ENCODE peak calls at places on chromosomes 12 and 14, in four cellular contexts. A, F, R and G are unnamed samples.

GRCh38 chr14:104972301-104973211 is 5.6 kb downstream of the AHNAK2 start:
- DNase-seq in F (no peak), R (no peak), A (no peak), G (no peak)

GRCh38 chr12:41605528-41606295 is 417.6 kb downstream of the PDZRN4 start:
- DNase-seq in A (no peak), F (no peak), R (no peak), G (no peak)

GRCh38 chr12:117101953-117102833 is 3.0 kb upstream of the TESC start:
- DNase-seq in A (no peak), F (no peak), R (no peak), G (no peak)

GRCh38 chr12:105935981-105936380 is 202.8 kb downstream of the NUAK1 start:
- DNase-seq in R (no peak), A (no peak), F (no peak), G (no peak)

GRCh38 chr12:113191236-113191635 is 5.7 kb downstream of the RITA1 start:
- DNase-seq in R (peak), F (no peak), A (no peak), G (no peak)

GRCh38 chr14:85263916-85264315 is 266.0 kb upstream of the FLRT2 start:
- DNase-seq in R (no peak), F (no peak), A (no peak), G (no peak)

GRCh38 chr12:30594509-30594908 is 101.2 kb downstream of the IPO8 start:
- DNase-seq in F (peak), R (no peak), A (no peak), G (no peak)

GRCh38 chr14:68755016-68755353 is 37.9 kb downstream of the ZFP36L1 start:
- DNase-seq in F (no peak), A (no peak), R (no peak), G (no peak)

GRCh38 chr14:74018029-74018703 is 922 bp downstream of the ENTPD5 start:
- DNase-seq in A (no peak), F (peak), R (no peak), G (peak)

GRCh38 chr12:95168746-95169145 is 48.5 kb downstream of the FGD6 start:
- DNase-seq in R (no peak), F (no peak), A (no peak), G (no peak)

GRCh38 chr12:105721915-105722314 is 391.4 kb downstream of the C12orf75 start:
- DNase-seq in R (no peak), A (no peak), F (no peak), G (no peak)

GRCh38 chr12:100473716-100474150 is at the start of gene NR1H4:
- DNase-seq in R (no peak), F (peak), A (no peak), G (no peak)

GRCh38 chr14:65252471-65253255 is 150.3 kb upstream of the MAX start:
- DNase-seq in F (no peak), A (no peak), R (no peak), G (no peak)

GRCh38 chr12:29073631-29074239 is 75.3 kb upstream of the FAR2 start:
- DNase-seq in F (peak), R (peak), A (no peak), G (peak)

GRCh38 chr14:52312872-52313492 is 1.1 kb upstream of the PTGER2 start:
- DNase-seq in R (no peak), F (no peak), A (no peak), G (no peak)

GRCh38 chr12:116376354-116377193 is 99.1 kb upstream of the MED13L start:
- DNase-seq in F (no peak), R (no peak), A (no peak), G (no peak)

GRCh38 chr14:22555573-22556011 is 33.4 kb downstream of the DAD1 start:
- DNase-seq in F (no peak), R (no peak), A (peak), G (no peak)

GRCh38 chr12:62924084-62924483 is 10.9 kb downstream of the PPM1H start:
- DNase-seq in R (no peak), F (no peak), A (no peak), G (no peak)

GRCh38 chr14:64966976-64967375 is 5.2 kb downstream of the RAB15 start:
- DNase-seq in R (no peak), F (no peak), A (no peak), G (no peak)

GRCh38 chr12:4272976-4273650 is 449 bp upstream of the CCND2 start:
- DNase-seq in A (no peak), F (no peak), R (peak), G (no peak)

GRCh38 chr12:54357802-54358619 is 6.3 kb downstream of the GPR84 start:
- DNase-seq in R (peak), F (no peak), A (peak), G (no peak)

GRCh38 chr14:29222671-29223268 is 456.2 kb downstream of the FOXG1 start:
- DNase-seq in R (peak), A (no peak), F (peak), G (peak)

GRCh38 chr12:14776236-14776959 is 26.9 kb downstream of the WBP11 start:
- DNase-seq in A (no peak), F (no peak), R (no peak), G (no peak)

GRCh38 chr12:102912258-102912657 is 4.8 kb downstream of the PAH start:
- DNase-seq in R (no peak), A (no peak), F (no peak), G (no peak)

GRCh38 chr14:70641548-70642312 is at the start of gene TTC9:
- DNase-seq in R (peak), A (no peak), F (no peak), G (peak)

GRCh38 chr14:95380350-95381042 is 60.8 kb upstream of the CLMN start:
- DNase-seq in R (peak), F (no peak), A (no peak), G (no peak)

GRCh38 chr12:72295101-72295500 is 22.9 kb downstream of the TRHDE start:
- DNase-seq in A (no peak), F (no peak), R (no peak), G (no peak)

GRCh38 chr14:42368234-42368633 is 761.6 kb downstream of the LRFN5 start:
- DNase-seq in R (no peak), F (no peak), A (no peak), G (no peak)

GRCh38 chr12:113052326-113052725 is 4.2 kb upstream of the DTX1 start:
- DNase-seq in F (no peak), R (no peak), A (no peak), G (no peak)

GRCh38 chr12:56162468-56163290 is 4.5 kb downstream of the MYL6 start:
- DNase-seq in F (no peak), R (no peak), A (no peak), G (no peak)

GRCh38 chr12:124915249-124916236 is 1.1 kb upstream of the UBC start:
- DNase-seq in R (peak), F (peak), A (no peak), G (no peak)

GRCh38 chr12:124754949-124755800 is 108.5 kb downstream of the SCARB1 start:
- DNase-seq in F (no peak), A (no peak), R (no peak), G (no peak)

GRCh38 chr12:58529897-58530296 is 390.4 kb downstream of the LRIG3 start:
- DNase-seq in A (no peak), F (no peak), R (no peak), G (no peak)

GRCh38 chr12:77213316-77213715 is 147.9 kb upstream of the E2F7 start:
- DNase-seq in A (no peak), R (no peak), F (no peak), G (no peak)

GRCh38 chr14:101112351-101113107 is 209.0 kb upstream of the RTL1 start:
- DNase-seq in R (no peak), A (no peak), F (no peak), G (no peak)

GRCh38 chr14:101109981-101110728 is 206.6 kb upstream of the RTL1 start:
- DNase-seq in F (no peak), A (no peak), R (no peak), G (no peak)

GRCh38 chr14:101111620-101112290 is 208.2 kb upstream of the RTL1 start:
- DNase-seq in R (no peak), A (no peak), F (no peak), G (no peak)

GRCh38 chr14:101109347-101109638 is 205.8 kb upstream of the RTL1 start:
- DNase-seq in F (no peak), R (no peak), A (no peak), G (no peak)

GRCh38 chr14:101110729-101111619 is 207.5 kb upstream of the RTL1 start:
- DNase-seq in R (no peak), A (no peak), F (no peak), G (no peak)
- TF ChIP-seq SP1 in R (no peak), A (no peak), F (no peak), G (no peak)

GRCh38 chr14:89123215-89123614 is 293.8 kb downstream of the FOXN3 start:
- DNase-seq in A (no peak), R (no peak), F (no peak), G (no peak)

GRCh38 chr14:89126461-89126860 is 290.6 kb downstream of the FOXN3 start:
- DNase-seq in F (no peak), R (no peak), A (no peak), G (no peak)

GRCh38 chr14:89123851-89124250 is 293.2 kb downstream of the FOXN3 start:
- DNase-seq in A (no peak), F (no peak), R (no peak), G (no peak)

GRCh38 chr14:89125216-89125615 is 291.8 kb downstream of the FOXN3 start:
- DNase-seq in F (no peak), R (no peak), A (no peak), G (no peak)

DNA sequence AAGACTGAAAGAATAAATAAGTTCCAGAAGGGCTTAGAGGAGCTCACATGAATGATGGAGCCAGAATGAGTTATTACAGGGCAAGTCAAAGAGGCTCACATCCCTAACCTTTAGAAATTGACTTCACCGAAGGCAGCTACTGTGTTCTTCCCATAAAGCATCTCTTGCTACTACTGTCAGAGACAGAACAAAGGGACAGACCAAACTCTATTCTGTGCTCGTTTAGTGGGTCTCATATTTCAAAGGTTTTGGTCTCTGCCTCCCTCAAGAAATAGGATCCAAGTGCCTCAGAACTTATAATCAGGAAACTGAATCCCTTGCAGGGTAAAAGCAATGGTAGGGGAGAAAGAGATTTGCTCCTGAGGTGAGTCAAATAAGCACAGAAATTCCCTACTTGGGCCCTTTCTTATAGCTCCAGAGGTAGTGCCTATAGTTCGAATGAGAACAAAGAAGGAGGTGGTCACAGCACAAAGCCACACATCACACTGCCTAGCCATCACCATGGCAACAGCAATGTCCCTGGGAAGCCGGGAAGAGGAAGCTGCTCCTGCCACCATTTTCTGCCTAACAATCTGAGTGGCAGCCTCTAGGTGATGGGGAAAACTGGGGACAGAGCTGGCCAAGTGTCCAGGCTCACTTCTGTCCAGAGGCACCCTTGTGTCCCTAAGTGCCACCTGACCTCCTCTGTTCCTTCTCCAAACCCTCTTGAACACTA is 294.9 kb downstream of the FOXN3 start:
- DNase-seq in R (no peak), A (no peak), F (no peak), G (no peak)
- TF ChIP-seq TARDBP in R (no peak), A (no peak), F (no peak), G (no peak)

DNA sequence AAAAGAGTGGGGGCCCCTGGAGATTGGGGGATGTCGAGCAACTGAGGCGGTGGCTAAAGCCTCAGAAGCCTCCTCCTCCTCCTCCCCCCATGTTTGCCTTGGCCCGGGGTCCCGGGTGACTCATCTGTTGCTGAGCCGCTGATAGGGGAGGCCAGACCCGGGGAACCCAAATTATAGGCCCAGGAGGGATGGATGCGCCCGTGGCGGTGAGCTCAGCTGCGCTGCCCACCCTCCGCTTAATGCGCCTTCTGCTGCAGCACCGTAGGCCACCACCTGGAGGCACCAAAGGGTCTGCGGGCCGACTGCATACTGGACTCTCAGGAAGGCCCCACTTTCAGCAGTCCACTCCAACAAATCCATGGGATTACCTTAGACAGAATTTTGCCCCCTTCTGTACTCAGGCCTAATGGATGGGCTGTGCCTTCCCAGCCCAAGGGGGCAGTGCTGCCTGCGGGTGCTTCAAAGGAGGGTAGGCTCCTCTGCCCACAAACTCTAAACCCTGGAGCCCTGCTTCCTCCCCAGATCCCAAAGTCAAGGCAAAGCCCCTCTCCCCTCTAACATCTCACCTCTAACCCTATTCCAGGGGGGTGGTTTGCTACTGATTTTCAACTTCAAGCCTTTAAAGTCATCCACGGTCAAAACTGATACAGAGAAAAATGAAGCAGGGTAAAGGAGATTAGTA is 2.6 kb upstream of the WNT10B start:
- DNase-seq in F (no peak), R (peak), A (no peak), G (no peak)
- TF ChIP-seq SP1 in F (no peak), R (no peak), A (no peak), G (no peak)

DNA sequence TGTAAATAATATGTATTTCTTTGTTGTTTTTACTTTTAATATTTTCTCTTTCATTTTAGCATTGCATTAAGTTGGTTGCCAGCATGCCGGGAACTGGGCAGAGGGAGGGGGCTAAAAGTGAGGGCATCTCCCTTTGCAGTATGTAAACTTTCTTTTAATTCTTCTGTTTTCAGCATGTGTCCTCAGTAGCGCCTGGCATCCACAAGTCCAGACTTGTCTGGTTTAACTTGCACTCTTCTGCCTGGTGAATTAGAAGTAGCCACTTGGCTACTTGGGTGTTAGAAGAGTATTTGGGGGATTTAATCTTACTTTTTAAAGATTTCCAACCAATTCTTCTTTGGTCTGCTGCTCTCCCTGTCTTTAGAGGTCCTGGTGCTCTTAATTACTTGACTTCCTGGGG is 117.2 kb upstream of the SCAF11 start:
- DNase-seq in A (no peak), R (no peak), F (no peak), G (no peak)
- TF ChIP-seq TARDBP in A (no peak), R (no peak), F (no peak), G (no peak)

GRCh38 chr12:34393086-34393820 is 371.0 kb downstream of the ALG10 start:
- DNase-seq in R (no peak), F (no peak), A (no peak), G (no peak)
- TF ChIP-seq SP1 in R (no peak), F (no peak), A (no peak), G (no peak)

DNA sequence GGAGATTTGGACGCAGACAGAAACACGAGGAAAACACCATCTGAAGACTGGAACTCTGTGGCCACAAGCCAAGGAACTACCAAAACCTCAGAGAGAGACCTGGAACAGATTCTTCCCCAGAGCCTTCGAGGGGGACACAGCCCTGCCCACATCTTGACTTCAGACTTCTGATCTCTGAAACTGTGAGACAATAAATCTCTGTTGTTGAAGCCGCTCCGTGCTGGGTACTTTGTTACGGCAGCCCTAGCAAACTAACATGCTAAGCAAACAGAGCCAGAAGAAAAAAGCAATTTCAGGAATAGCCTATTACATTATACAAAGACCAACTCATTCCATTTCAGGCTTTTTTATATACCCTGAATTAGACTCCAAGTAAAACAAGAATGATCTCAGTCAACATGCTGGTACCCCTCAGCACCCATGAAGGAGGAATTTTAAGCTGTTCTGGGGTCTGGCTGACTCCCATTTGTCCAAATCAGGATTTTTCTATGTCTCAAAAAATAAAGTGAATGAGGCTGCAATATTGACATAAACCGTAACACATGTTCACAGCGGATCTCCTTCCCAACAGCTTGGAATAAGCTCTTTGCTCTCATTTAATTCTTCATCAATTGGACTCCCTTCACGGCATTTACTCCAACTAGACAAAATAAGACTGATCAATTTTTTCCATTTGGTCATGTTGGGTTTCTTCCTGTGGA is 190.1 kb downstream of the FOXN3 start:
- DNase-seq in F (no peak), A (no peak), R (no peak), G (no peak)
- TF ChIP-seq TARDBP in F (no peak), A (no peak), R (no peak), G (no peak)

GRCh38 chr12:75840994-75841355 is 190.6 kb downstream of the PHLDA1 start:
- DNase-seq in R (no peak), A (no peak), F (no peak), G (no peak)

GRCh38 chr12:75836533-75836932 is 195.0 kb downstream of the PHLDA1 start:
- DNase-seq in R (no peak), A (no peak), F (peak), G (no peak)

GRCh38 chr12:75834591-75834990 is 197.0 kb downstream of the PHLDA1 start:
- DNase-seq in R (no peak), A (no peak), F (no peak), G (no peak)

GRCh38 chr12:75838309-75838708 is 193.3 kb downstream of the PHLDA1 start:
- DNase-seq in F (no peak), R (no peak), A (no peak), G (no peak)

GRCh38 chr12:75837700-75838099 is 193.9 kb downstream of the PHLDA1 start:
- DNase-seq in R (peak), F (no peak), A (no peak), G (no peak)
- TF ChIP-seq SP1 in R (no peak), F (no peak), A (no peak), G (no peak)

GRCh38 chr12:52521175-52521574 is 981 bp upstream of the KRT5 start:
- DNase-seq in R (peak), F (no peak), A (no peak), G (no peak)
- TF ChIP-seq TARDBP in R (no peak), F (no peak), A (no peak), G (no peak)